ENCODE peak calls at places on chromosome 20, in eight cellular contexts. V is aorta; P is stomach; N is naive thymus-derived CD4-positive, alpha-beta T cell; E is Panc1; D is fibroblast of lung; Z is heart right ventricle; B is hepatocyte. T is an unnamed sample.
A peak's percentile ranks its signal among the peaks of the same experiment; 100 is the strongest.

GRCh38 chr20:31713312-31714049 is 9.2 kb downstream of the BCL2L1 start:
- DNase-seq in P (peak; percentile 56), D (peak; percentile 93), N (no peak), B (peak; percentile 45), E (no peak), Z (peak; percentile 90), V (peak; percentile 91), T (peak; percentile 95)

GRCh38 chr20:44218441-44218840 is 7.9 kb upstream of the OSER1 start:
- DNase-seq in V (no peak), B (no peak), D (no peak), P (no peak), E (no peak), N (peak; percentile 71), Z (no peak), T (no peak)

GRCh38 chr20:37276494-37277252 is 12.8 kb upstream of the MANBAL start:
- DNase-seq in P (peak; percentile 59), E (no peak), B (peak; percentile 74), Z (peak; percentile 52), N (no peak), D (peak; percentile 83), V (peak; percentile 76), T (peak; percentile 71)

GRCh38 chr20:12113468-12114371 is 196.0 kb downstream of the BTBD3 start:
- DNase-seq in Z (peak; percentile 62), V (no peak), P (peak; percentile 73), B (no peak), D (peak; percentile 79), N (no peak), E (no peak), T (peak; percentile 72)

GRCh38 chr20:46665602-46666001 is 14.3 kb upstream of the SLC13A3 start:
- DNase-seq in V (no peak), E (no peak), N (no peak), P (no peak), D (no peak), B (no peak), Z (no peak), T (no peak)

GRCh38 chr20:63973636-63974401 is 4.1 kb upstream of the ZNF512B start:
- DNase-seq in Z (peak; percentile 88), N (peak; percentile 59), E (no peak), B (peak; percentile 95), D (peak; percentile 71), P (peak; percentile 90), V (peak; percentile 97), T (peak; percentile 87)

GRCh38 chr20:40757087-40757486 is 68.1 kb upstream of the MAFB start:
- DNase-seq in Z (no peak), V (no peak), E (no peak), N (no peak), B (no peak), D (no peak), P (no peak), T (no peak)

GRCh38 chr20:19497064-19497463 is 261.0 kb upstream of the RIN2 start:
- DNase-seq in D (peak; percentile 77), E (no peak), V (no peak), Z (no peak), P (no peak), N (no peak), B (no peak), T (no peak)

GRCh38 chr20:24986436-24987015 is 6.0 kb downstream of the APMAP start:
- DNase-seq in V (no peak), Z (no peak), D (no peak), B (no peak), N (no peak), E (no peak), P (no peak), T (no peak)

GRCh38 chr20:53940883-53941546 is 129.4 kb downstream of the BCAS1 start:
- DNase-seq in Z (peak; percentile 48), E (no peak), D (peak; percentile 96), V (no peak), B (no peak), P (no peak), N (no peak), T (peak; percentile 35)

GRCh38 chr20:41386502-41387427 is 20.1 kb upstream of the EMILIN3 start:
- DNase-seq in N (no peak), E (no peak), B (peak; percentile 53), Z (peak; percentile 61), V (peak; percentile 61), D (no peak), P (no peak), T (no peak)

GRCh38 chr20:24469116-24470030 is at the start of gene SYNDIG1:
- DNase-seq in Z (peak; percentile 24), D (peak; percentile 19), V (peak; percentile 83), N (no peak), B (peak; percentile 58), E (no peak), P (no peak), T (peak; percentile 27)

GRCh38 chr20:51462566-51463276 is 79.8 kb downstream of the NFATC2 start:
- DNase-seq in E (no peak), B (peak; percentile 52), V (peak; percentile 88), N (no peak), Z (peak; percentile 84), P (no peak), D (peak; percentile 70), T (peak; percentile 94)

GRCh38 chr20:35629432-35630145 is 14.0 kb downstream of the SPAG4 start:
- DNase-seq in N (no peak), B (no peak), P (no peak), Z (no peak), D (no peak), V (no peak), E (no peak), T (no peak)

GRCh38 chr20:58839474-58839874 is 11.2 kb downstream of the GNAS-AS1 start:
- DNase-seq in N (peak; percentile 18), E (no peak), P (no peak), Z (peak; percentile 34), B (peak; percentile 53), D (peak; percentile 47), V (peak; percentile 78), T (peak; percentile 61)

GRCh38 chr20:14619411-14619810 is 282.0 kb upstream of the FLRT3 start:
- DNase-seq in E (no peak), B (no peak), Z (no peak), V (no peak), P (no peak), N (no peak), D (no peak), T (no peak)

GRCh38 chr20:30502670-30503069 is 754.8 kb upstream of the DEFB115 start:
- DNase-seq in P (no peak), Z (no peak), V (no peak), D (no peak), E (no peak), N (no peak), B (no peak), T (no peak)

GRCh38 chr20:2871111-2871465 is 2.2 kb upstream of the PTPRA start:
- DNase-seq in Z (no peak), B (no peak), D (peak; percentile 10), V (no peak), N (no peak), P (no peak), E (no peak), T (no peak)
- H3K4me3 ChIP-seq in Z (no peak overlapping the region), B (no peak overlapping the region), D (no peak overlapping the region), V (no peak overlapping the region), N (no peak overlapping the region), P (no peak overlapping the region), E (no peak overlapping the region), T (no peak overlapping the region)

DNA sequence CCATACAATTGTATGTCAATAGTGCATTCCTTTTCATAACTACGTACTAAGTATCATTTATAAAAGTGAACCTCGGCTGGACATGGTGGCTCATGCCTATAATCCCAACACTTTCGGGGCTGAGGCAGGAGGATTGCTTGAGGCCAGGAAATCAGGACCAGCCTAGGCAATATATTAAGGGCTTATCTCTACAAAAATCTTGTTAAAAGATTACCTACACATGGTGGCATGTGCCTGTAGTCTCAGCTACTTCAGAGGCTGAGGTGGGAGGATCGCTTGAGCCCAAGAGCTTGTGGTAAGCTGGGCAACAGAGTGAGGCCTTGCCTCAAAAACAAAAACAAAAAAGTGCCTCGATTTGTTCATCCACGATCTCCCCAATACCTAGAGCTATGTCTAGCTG is 449.7 kb upstream of the SULF2 start:
- DNase-seq in V (no peak), D (no peak), Z (no peak), P (no peak), E (no peak), B (no peak), N (no peak), T (no peak)
- H3K9me3 ChIP-seq in V (no peaks in the 10 kb centered on the region), D (no peaks in the 10 kb centered on the region), Z (peaks cover 6% of the 10 kb centered on the region), P (no peaks in the 10 kb centered on the region), E (no peaks in the 10 kb centered on the region), B (no peaks in the 10 kb centered on the region), N (peaks cover 16% of the 10 kb centered on the region), T (peaks cover 16% of the 10 kb centered on the region)

GRCh38 chr20:23302386-23302785 is 48.2 kb upstream of the NXT1 start:
- DNase-seq in N (no peak), B (no peak), E (no peak), Z (no peak), P (no peak), D (no peak), V (no peak), T (no peak)
- H3K27me3 ChIP-seq in N (no peaks in the 10 kb centered on the region), B (no peaks in the 10 kb centered on the region), E (no peaks in the 10 kb centered on the region), Z (no peaks in the 10 kb centered on the region), P (no peaks in the 10 kb centered on the region), D (no peaks in the 10 kb centered on the region), V (no peaks in the 10 kb centered on the region), T (no peaks in the 10 kb centered on the region)

GRCh38 chr20:62550087-62550565 is 74.3 kb upstream of the GATA5 start:
- DNase-seq in Z (peak; percentile 84), N (no peak), V (peak; percentile 84), B (no peak), P (no peak), E (no peak), D (no peak), T (no peak)
- H3K4me3 ChIP-seq in Z (peak overlapping the region; percentile 74), N (no peak overlapping the region), V (peak overlapping the region; percentile 60), B (no peak overlapping the region), P (peak overlapping the region; percentile 55), E (peak overlapping the region; percentile 68), D (no peak overlapping the region), T (no peak overlapping the region)

GRCh38 chr20:33273117-33273851 is 9.7 kb upstream of the BPIFB1 start:
- DNase-seq in E (no peak), Z (no peak), B (no peak), V (no peak), P (peak; percentile 65), D (peak; percentile 6), N (no peak), T (no peak)
- H3K9me3 ChIP-seq in E (no peaks in the 10 kb centered on the region), Z (no peaks in the 10 kb centered on the region), B (no peaks in the 10 kb centered on the region), V (no peaks in the 10 kb centered on the region), P (no peaks in the 10 kb centered on the region), D (no peaks in the 10 kb centered on the region), N (no peaks in the 10 kb centered on the region), T (no peaks in the 10 kb centered on the region)